ENCODE peak calls at places on chromosomes 2 and 18, in six cellular contexts. A, I, P, J, L and Y are unnamed samples.

GRCh38 chr2:152421521-152422367 is 86.8 kb downstream of the FMNL2 start:
- DNase-seq in A (no peak), I (peak; percentile 97), P (peak; percentile 82), J (no peak), L (no peak), Y (no peak)

GRCh38 chr2:24707141-24707540 is 86.0 kb downstream of the PTRHD1 start:
- DNase-seq in A (no peak), I (no peak), P (no peak), J (no peak), L (no peak), Y (no peak)

GRCh38 chr2:142425551-142425950 is 294.7 kb upstream of the LRP1B start:
- DNase-seq in A (no peak), I (no peak), P (no peak), J (no peak), L (no peak), Y (no peak)

GRCh38 chr2:96396587-96396986 is 61.0 kb downstream of the NCAPH start:
- DNase-seq in A (no peak), I (no peak), P (no peak), J (no peak), L (no peak), Y (no peak)

GRCh38 chr2:54722641-54723299 is 692 bp upstream of the EML6 start:
- DNase-seq in A (no peak), I (peak; percentile 65), P (no peak), J (no peak), L (no peak), Y (no peak)

GRCh38 chr2:79359419-79359818 is 153.4 kb upstream of the CTNNA2 start:
- DNase-seq in A (no peak), I (no peak), P (no peak), J (no peak), L (no peak), Y (no peak)

GRCh38 chr2:126700073-126700581 is 44.2 kb downstream of the GYPC start:
- DNase-seq in A (no peak), I (no peak), P (no peak), J (no peak), L (no peak), Y (no peak)

GRCh38 chr2:241820625-241821384 is 11.8 kb downstream of the NEU4 start:
- DNase-seq in A (no peak), I (no peak), P (no peak), J (no peak), L (no peak), Y (no peak)

GRCh38 chr2:33034784-33035183 is 88.0 kb downstream of the LTBP1 start:
- DNase-seq in A (no peak), I (peak; percentile 21), P (no peak), J (no peak), L (no peak), Y (no peak)

GRCh38 chr2:85243101-85244072 is 84.4 kb downstream of the TGOLN2 start:
- DNase-seq in A (no peak), I (no peak), P (no peak), J (peak; percentile 48), L (no peak), Y (no peak)

GRCh38 chr2:45274190-45274926 is 265.1 kb upstream of the SIX2 start:
- DNase-seq in A (no peak), I (no peak), P (no peak), J (no peak), L (peak; percentile 92), Y (no peak)

GRCh38 chr2:86020984-86021383 is 84.7 kb downstream of the POLR1A start:
- DNase-seq in A (no peak), I (no peak), P (no peak), J (peak; percentile 13), L (no peak), Y (no peak)

GRCh38 chr2:218859556-218859993 is at the start of gene WNT6:
- DNase-seq in A (no peak), I (no peak), P (no peak), J (no peak), L (no peak), Y (no peak)

GRCh38 chr18:13369756-13370510 is 151.4 kb downstream of the LDLRAD4 start:
- DNase-seq in A (no peak), I (peak; percentile 84), P (peak; percentile 59), J (no peak), L (no peak), Y (no peak)

GRCh38 chr2:24885221-24886113 is 34.6 kb downstream of the ADCY3 start:
- DNase-seq in A (no peak), I (no peak), P (no peak), J (no peak), L (no peak), Y (no peak)

GRCh38 chr18:40904295-40904694 is 1050.7 kb upstream of the PIK3C3 start:
- DNase-seq in A (no peak), I (no peak), P (no peak), J (no peak), L (no peak), Y (no peak)

GRCh38 chr2:226658555-226658954 is 141.1 kb downstream of the IRS1 start:
- DNase-seq in A (no peak), I (no peak), P (no peak), J (no peak), L (no peak), Y (no peak)

GRCh38 chr18:58095655-58096054 is 51.6 kb downstream of the NEDD4L start:
- DNase-seq in A (no peak), I (no peak), P (no peak), J (no peak), L (no peak), Y (no peak)